ENCODE peak calls at places on chromosomes 13 and 19, in six cellular contexts. B is K562, P is OCI-LY7, J is thoracic aorta, L is uterus, W is glutamatergic neuron. Z is an unnamed sample.
A peak's percentile ranks its signal among the peaks of the same experiment; 100 is the strongest.

GRCh38 chr13:41356788-41357187 is 45.7 kb downstream of the NAA16 start:
- DNase-seq in W (no peak), P (no peak), B (no peak), J (no peak), L (no peak), Z (no peak)

GRCh38 chr13:26743971-26744370 is 16.6 kb downstream of the GPR12 start:
- DNase-seq in P (no peak), B (no peak), L (no peak), W (no peak), J (no peak), Z (no peak)

GRCh38 chr19:40280608-40281221 is 4.4 kb downstream of the AKT2 start:
- DNase-seq in P (peak; percentile 36), B (no peak), J (no peak), L (no peak), W (no peak), Z (no peak)

GRCh38 chr13:90868321-90868920 is 479.1 kb upstream of the MIR17HG start:
- DNase-seq in L (no peak), P (peak; percentile 53), W (peak; percentile 44), B (peak; percentile 57), J (no peak), Z (peak; percentile 5)

GRCh38 chr13:23701646-23702045 is 131.4 kb downstream of the TNFRSF19 start:
- DNase-seq in P (no peak), W (no peak), B (no peak), L (peak; percentile 90), J (no peak), Z (no peak)

GRCh38 chr19:19661675-19662251 is 1.7 kb downstream of the ATP13A1 start:
- DNase-seq in W (no peak), L (no peak), P (peak; percentile 89), J (no peak), B (peak; percentile 31), Z (no peak)

GRCh38 chr19:23254141-23254910 is 4.1 kb upstream of the ZNF724 start:
- DNase-seq in B (no peak), W (no peak), L (no peak), J (no peak), P (no peak), Z (no peak)

GRCh38 chr19:41443813-41444455 is 978 bp downstream of the ERICH4 start:
- DNase-seq in W (no peak), J (no peak), B (peak; percentile 13), P (no peak), L (no peak), Z (no peak)

GRCh38 chr19:35901854-35902661 is at the start of gene HCST:
- DNase-seq in J (no peak), W (no peak), B (no peak), L (no peak), P (peak; percentile 77), Z (peak; percentile 46)

GRCh38 chr19:18282021-18282787 is 782 bp upstream of the JUND start:
- DNase-seq in P (peak; percentile 47), L (no peak), W (no peak), J (peak; percentile 77), B (no peak), Z (peak; percentile 57)

GRCh38 chr13:92225861-92226260 is 827.4 kb downstream of the GPC5 start:
- DNase-seq in B (no peak), J (no peak), L (no peak), W (no peak), P (no peak), Z (no peak)

GRCh38 chr13:50101590-50101989 is 86.3 kb downstream of the KCNRG start:
- DNase-seq in L (no peak), B (no peak), W (no peak), J (no peak), P (no peak), Z (no peak)

GRCh38 chr13:93227906-93228801 is 1.5 kb downstream of the GPC6 start:
- DNase-seq in J (no peak), B (peak; percentile 69), P (no peak), W (peak; percentile 82), L (peak; percentile 51), Z (peak; percentile 73)

GRCh38 chr19:22608441-22608840 is 25.7 kb upstream of the ZNF492 start:
- DNase-seq in B (no peak), L (no peak), W (no peak), J (no peak), P (no peak), Z (no peak)

GRCh38 chr13:92967923-92968322 is 258.7 kb upstream of the GPC6 start:
- DNase-seq in J (no peak), P (no peak), B (no peak), L (no peak), W (no peak), Z (no peak)

GRCh38 chr19:41958367-41959055 is 610 bp downstream of the RABAC1 start:
- DNase-seq in L (peak; percentile 82), J (peak; percentile 59), P (peak; percentile 81), W (peak; percentile 94), B (peak; percentile 91), Z (peak; percentile 53)

GRCh38 chr13:41762796-41763195 is 198.1 kb downstream of the VWA8 start:
- DNase-seq in B (no peak), L (no peak), P (no peak), J (no peak), W (no peak), Z (no peak)

GRCh38 chr19:49459388-49459787 is 6.4 kb downstream of the ALDH16A1 start:
- DNase-seq in P (no peak), W (no peak), J (no peak), L (no peak), B (no peak), Z (no peak)

GRCh38 chr13:20425819-20426219 is 99.8 kb downstream of the CRYL1 start:
- DNase-seq in L (no peak), B (no peak), W (peak; percentile 59), P (no peak), J (no peak), Z (no peak)

GRCh38 chr19:9289231-9289884 is 20.3 kb downstream of the ZNF699 start:
- DNase-seq in B (no peak), W (no peak), J (no peak), P (no peak), L (no peak), Z (no peak)

GRCh38 chr19:13633109-13633508 is 126.8 kb upstream of the CACNA1A start:
- DNase-seq in P (no peak), J (no peak), B (no peak), L (no peak), W (peak; percentile 75), Z (peak; percentile 17)

DNA sequence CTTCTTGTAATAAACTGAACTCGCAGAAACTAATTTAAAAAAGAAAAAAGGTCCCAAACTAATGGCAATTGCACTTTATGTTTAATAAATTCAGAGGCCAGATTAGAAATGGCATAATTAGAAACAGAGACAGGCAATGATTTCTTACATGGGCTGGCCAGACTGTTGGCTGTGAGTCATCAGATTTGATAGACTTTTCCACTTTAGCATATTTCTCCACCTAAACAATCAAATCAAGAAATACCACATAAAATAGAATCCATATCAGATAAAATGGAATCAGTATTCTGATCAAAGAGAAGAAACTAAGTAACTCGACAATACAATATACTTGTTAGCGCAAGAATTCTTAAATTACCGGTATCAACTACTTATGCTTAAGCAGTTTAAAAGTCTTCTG is 29.0 kb downstream of the EXOSC8 start:
- DNase-seq in J (no peak), P (no peak), L (no peak), B (no peak), W (no peak), Z (no peak)
- TF ChIP-seq CTCF in J (no peak), P (no peak), L (no peak), B (no peak), W (no peak), Z (no peak)

GRCh38 chr13:70959376-70959775 is 851.1 kb upstream of the KLHL1 start:
- DNase-seq in B (no peak), L (no peak), W (no peak), P (no peak), J (no peak), Z (no peak)

GRCh38 chr13:70964124-70964523 is 855.9 kb upstream of the KLHL1 start:
- DNase-seq in J (no peak), P (no peak), B (no peak), L (no peak), W (no peak), Z (no peak)

GRCh38 chr13:70960841-70961443 is 852.7 kb upstream of the KLHL1 start:
- DNase-seq in J (no peak), W (no peak), B (no peak), P (peak; percentile 1), L (no peak), Z (peak; percentile 12)
- TF ChIP-seq CTCF in J (no peak), W (peak; percentile 70), B (no peak), P (peak; percentile 66), L (no peak), Z (peak; percentile 76)

GRCh38 chr13:97211357-97211756 is 10.8 kb upstream of the MBNL2 start:
- DNase-seq in J (no peak), L (no peak), W (no peak), P (no peak), B (no peak), Z (peak; percentile 35)

GRCh38 chr13:97211986-97212385 is 10.1 kb upstream of the MBNL2 start:
- DNase-seq in J (no peak), P (no peak), L (no peak), W (no peak), B (no peak), Z (no peak)

GRCh38 chr13:97215325-97215724 is 6.8 kb upstream of the MBNL2 start:
- DNase-seq in W (no peak), P (no peak), L (no peak), J (no peak), B (no peak), Z (no peak)

GRCh38 chr13:97214921-97215320 is 7.2 kb upstream of the MBNL2 start:
- DNase-seq in P (no peak), L (no peak), W (no peak), J (no peak), B (no peak), Z (no peak)

DNA sequence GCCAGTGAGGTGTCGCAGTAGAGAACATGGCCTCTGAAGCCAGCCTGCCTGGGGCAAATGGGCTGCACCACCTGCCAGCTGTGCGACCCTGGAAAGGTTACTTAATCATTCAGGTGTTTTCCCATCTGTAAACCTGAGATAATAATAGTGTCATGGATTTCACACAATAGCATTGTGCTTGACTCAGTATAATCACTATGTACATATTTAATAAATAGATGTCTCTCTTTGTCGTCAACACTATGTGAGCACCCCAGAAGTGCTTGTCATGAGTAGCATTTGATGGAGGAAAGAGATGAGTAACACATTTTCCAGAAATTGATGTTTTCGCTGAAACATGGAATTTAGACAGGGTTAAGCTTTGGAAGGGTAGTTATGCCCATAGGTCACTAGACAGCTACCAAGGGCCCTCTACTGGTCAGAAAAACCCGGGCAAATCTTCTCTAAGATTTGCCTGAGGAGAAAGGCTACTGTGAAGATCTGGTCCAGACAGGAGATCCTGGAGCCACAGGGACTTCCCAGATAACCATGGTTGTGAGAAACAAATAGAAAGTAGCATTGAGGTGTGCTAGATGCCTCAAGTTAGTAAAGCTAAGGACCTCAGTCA is 9.5 kb upstream of the MBNL2 start:
- DNase-seq in L (no peak), W (no peak), P (peak; percentile 4), B (no peak), J (no peak), Z (peak; percentile 49)
- TF ChIP-seq CTCF in L (peak; percentile 15), W (no peak), P (peak; percentile 60), B (peak; percentile 61), J (peak; percentile 34), Z (peak; percentile 82)

DNA sequence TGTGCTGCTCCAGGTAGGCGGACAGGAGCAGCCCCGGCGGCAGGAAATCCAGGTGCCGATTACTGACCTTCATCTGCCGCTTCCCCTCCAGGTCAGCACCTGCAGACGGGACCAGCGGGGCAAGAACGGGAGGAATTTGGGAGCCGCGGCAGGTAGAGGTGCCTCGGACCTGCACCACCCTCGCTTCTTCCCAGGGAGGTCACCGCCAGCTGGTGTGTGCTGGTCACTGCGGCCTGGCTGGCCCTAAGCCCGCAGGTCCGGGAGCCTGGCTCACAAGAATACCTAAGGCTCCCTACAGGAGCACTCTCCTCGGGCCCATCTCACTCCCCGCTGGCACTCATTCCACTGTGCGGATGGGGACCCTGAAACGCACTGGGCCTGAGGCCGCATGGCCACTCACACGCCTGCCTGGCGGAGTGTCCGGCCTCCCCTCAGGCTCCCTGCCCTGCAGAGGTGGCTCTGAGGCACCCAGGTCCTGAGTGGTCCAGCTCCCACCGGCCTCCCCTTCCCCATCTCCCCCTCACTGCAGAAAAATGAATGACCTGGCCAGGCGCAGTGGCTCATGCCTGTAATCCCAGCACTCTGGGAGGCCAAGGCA is 4.3 kb downstream of the RNU6-9 start:
- DNase-seq in P (no peak), W (peak; percentile 58), B (no peak), L (no peak), J (no peak), Z (no peak)
- TF ChIP-seq CTCF in P (no peak), W (peak; percentile 48), B (peak; percentile 14), L (no peak), J (no peak), Z (peak; percentile 49)